ENCODE peak calls at places on chromosomes 2 and 18, in ten cellular contexts. J, X, S, Z, M, W, U, O, P and I are unnamed samples.

GRCh38 chr18:12438257-12438656 is 30.5 kb downstream of the PRELID3A start:
- DNase-seq in W (no peak), J (no peak), M (no peak), P (no peak), O (no peak), X (no peak), S (no peak), Z (no peak), U (no peak), I (no peak)

GRCh38 chr2:94871226-94872087 is at the start of gene TEKT4:
- DNase-seq in W (no peak), X (no peak), S (no peak), O (no peak), P (no peak), U (no peak), J (no peak), M (no peak), Z (no peak), I (peak)

GRCh38 chr18:71899707-71900483 is 644.2 kb downstream of the CBLN2 start:
- DNase-seq in Z (no peak), M (no peak), X (no peak), U (no peak), S (no peak), P (no peak), J (no peak), O (no peak), W (no peak), I (no peak)

GRCh38 chr2:225465827-225466226 is 66.3 kb downstream of the NYAP2 start:
- DNase-seq in J (no peak), P (no peak), W (no peak), M (no peak), Z (no peak), X (no peak), S (no peak), O (no peak), U (no peak), I (no peak)

GRCh38 chr2:162926501-162926900 is 87.9 kb upstream of the KCNH7 start:
- DNase-seq in W (peak), J (no peak), M (peak), Z (no peak), U (no peak), P (peak), S (no peak), X (no peak), O (no peak), I (no peak)

GRCh38 chr18:79533591-79533990 is 137.9 kb downstream of the NFATC1 start:
- DNase-seq in U (no peak), S (no peak), W (no peak), J (no peak), P (no peak), Z (no peak), M (no peak), O (no peak), X (no peak), I (no peak)

GRCh38 chr2:111975053-111975552 is 76.7 kb downstream of the MERTK start:
- DNase-seq in J (peak), M (peak), X (no peak), P (peak), Z (peak), W (peak), S (peak), U (no peak), O (peak), I (no peak)

GRCh38 chr2:37154790-37155189 is 2.0 kb downstream of the EIF2AK2 start:
- DNase-seq in M (no peak), X (peak), S (no peak), Z (no peak), O (no peak), W (no peak), P (no peak), J (no peak), U (no peak), I (no peak)

GRCh38 chr2:235848055-235848454 is 320.1 kb downstream of the GBX2 start:
- DNase-seq in W (no peak), M (no peak), S (no peak), Z (no peak), X (no peak), U (no peak), P (no peak), J (no peak), O (no peak), I (no peak)

GRCh38 chr2:216688731-216689360 is 6.5 kb downstream of the IGFBP5 start:
- DNase-seq in P (no peak), O (no peak), S (no peak), M (no peak), U (no peak), J (no peak), W (no peak), Z (no peak), X (no peak), I (peak)

GRCh38 chr2:46801731-46802664 is 113.6 kb downstream of the MCFD2 start:
- DNase-seq in U (no peak), S (no peak), Z (peak), W (peak), X (peak), O (no peak), P (no peak), M (no peak), J (peak), I (no peak)

GRCh38 chr2:46803911-46804670 is 111.5 kb downstream of the MCFD2 start:
- DNase-seq in W (peak), P (peak), J (peak), O (peak), X (peak), M (no peak), U (no peak), S (no peak), Z (peak), I (no peak)

GRCh38 chr2:46804794-46805193 is 110.8 kb downstream of the MCFD2 start:
- DNase-seq in U (no peak), J (peak), W (no peak), S (no peak), M (no peak), Z (peak), P (no peak), X (no peak), O (no peak), I (no peak)

GRCh38 chr2:46803551-46803885 is 112.1 kb downstream of the MCFD2 start:
- DNase-seq in Z (no peak), M (no peak), P (no peak), U (peak), S (no peak), X (peak), O (no peak), J (no peak), W (no peak), I (no peak)

GRCh38 chr2:46802665-46803550 is 112.7 kb downstream of the MCFD2 start:
- DNase-seq in O (no peak), P (no peak), X (peak), U (no peak), M (no peak), J (peak), W (no peak), S (peak), Z (no peak), I (no peak)
- TF ChIP-seq CTCF in O (no peak), P (no peak), X (no peak), U (no peak), M (no peak), J (no peak), W (no peak), S (peak), Z (peak), I (peak)

GRCh38 chr2:63494100-63494499 is 94.2 kb downstream of the WDPCP start:
- DNase-seq in X (no peak), O (no peak), M (no peak), Z (no peak), P (no peak), J (no peak), U (no peak), W (no peak), S (no peak), I (no peak)

GRCh38 chr2:63486861-63487290 is 101.4 kb downstream of the WDPCP start:
- DNase-seq in M (no peak), S (peak), Z (no peak), U (no peak), J (no peak), O (no peak), W (no peak), P (no peak), X (no peak), I (no peak)

GRCh38 chr2:63484481-63484880 is 103.8 kb downstream of the WDPCP start:
- DNase-seq in W (no peak), P (no peak), S (no peak), M (no peak), O (no peak), Z (no peak), U (no peak), X (no peak), J (no peak), I (no peak)

GRCh38 chr2:63484901-63485300 is 103.4 kb downstream of the WDPCP start:
- DNase-seq in Z (no peak), W (no peak), O (no peak), S (no peak), M (no peak), X (no peak), P (no peak), J (no peak), U (no peak), I (no peak)

GRCh38 chr2:63488118-63488713 is 100.1 kb downstream of the WDPCP start:
- DNase-seq in X (peak), Z (peak), U (peak), S (peak), W (peak), P (peak), J (peak), M (peak), O (no peak), I (no peak)
- TF ChIP-seq CTCF in X (peak), Z (peak), U (peak), S (peak), W (peak), P (peak), J (peak), M (peak), O (peak), I (peak)

DNA sequence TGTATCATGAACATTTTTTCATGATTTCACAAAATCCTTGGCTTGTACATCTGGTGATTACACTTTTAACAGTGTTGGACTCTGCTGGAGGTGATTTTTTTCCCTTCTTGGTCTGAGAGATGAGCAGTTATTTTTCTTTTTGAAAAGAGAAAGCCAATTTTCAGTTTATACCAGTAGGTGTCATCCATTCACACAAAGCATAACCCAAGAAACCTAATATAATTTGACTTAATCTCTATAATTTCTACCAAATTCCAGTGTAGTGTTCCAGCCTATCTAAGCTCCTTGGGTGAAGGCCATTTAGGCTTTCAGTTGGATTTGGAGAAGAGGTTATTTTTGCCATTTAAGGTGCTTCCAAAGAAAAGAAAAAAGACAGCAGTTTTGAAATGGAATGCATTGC is 7.7 kb upstream of the ICOS start:
- DNase-seq in Z (peak), O (no peak), M (no peak), S (peak), X (no peak), J (peak), P (no peak), W (no peak), U (no peak), I (no peak)
- TF ChIP-seq CTCF in Z (peak), O (peak), M (peak), S (peak), X (peak), J (peak), P (peak), W (peak), U (peak), I (no peak)

GRCh38 chr2:169361706-169362345 is 508 bp downstream of the LRP2 start:
- DNase-seq in X (peak), M (peak), P (no peak), U (peak), Z (no peak), S (peak), O (no peak), W (no peak), J (peak), I (peak)
- TF ChIP-seq CTCF in X (no peak), M (no peak), P (no peak), U (no peak), Z (no peak), S (no peak), O (no peak), W (no peak), J (no peak), I (no peak)